ENCODE peak calls at places on chromosomes 12 and 14, in four cellular contexts. W, R, A and C are unnamed samples.

GRCh38 chr12:41701943-41702601 is 442.6 kb downstream of the GXYLT1 start:
- DNase-seq in W (no peak), R (no peak), A (no peak), C (no peak)

GRCh38 chr14:87894920-87895319 is 98.1 kb downstream of the GALC start:
- DNase-seq in W (no peak), R (no peak), A (no peak), C (no peak)

GRCh38 chr12:100151769-100152168 is 9.1 kb upstream of the BLTP3B start:
- DNase-seq in W (no peak), R (no peak), A (no peak), C (no peak)

GRCh38 chr14:104462651-104463630 is 116.6 kb upstream of the C14orf180 start:
- DNase-seq in W (no peak), R (peak), A (no peak), C (no peak)

GRCh38 chr12:88816201-88816600 is 235.9 kb upstream of the KITLG start:
- DNase-seq in W (no peak), R (no peak), A (no peak), C (no peak)

GRCh38 chr12:45730842-45731336 is 1.4 kb downstream of the ARID2 start:
- DNase-seq in W (no peak), R (peak), A (no peak), C (no peak)

GRCh38 chr12:124565071-124565491 is 2.3 kb downstream of the NCOR2 start:
- DNase-seq in W (no peak), R (no peak), A (peak), C (no peak)

GRCh38 chr14:41393512-41393911 is 213.2 kb upstream of the LRFN5 start:
- DNase-seq in W (no peak), R (no peak), A (no peak), C (no peak)

GRCh38 chr12:43009866-43010265 is 420.3 kb upstream of the PRICKLE1 start:
- DNase-seq in W (no peak), R (no peak), A (no peak), C (no peak)

GRCh38 chr12:51183816-51184215 is 10.9 kb upstream of the TFCP2 start:
- DNase-seq in W (no peak), R (no peak), A (peak), C (no peak)

GRCh38 chr12:82097877-82098276 is 260.3 kb downstream of the CCDC59 start:
- DNase-seq in W (no peak), R (no peak), A (no peak), C (no peak)

GRCh38 chr14:101509730-101510371 is 51.4 kb upstream of the DIO3 start:
- DNase-seq in W (no peak), R (no peak), A (peak), C (no peak)

GRCh38 chr14:23113346-23114119 is 5.5 kb downstream of the CEBPE start:
- DNase-seq in W (no peak), R (no peak), A (no peak), C (peak)

GRCh38 chr12:39618701-39619100 is 902 bp downstream of the ABCD2 start:
- DNase-seq in W (no peak), R (no peak), A (no peak), C (no peak)

GRCh38 chr14:85607571-85608219 is 77.8 kb downstream of the FLRT2 start:
- DNase-seq in W (no peak), R (no peak), A (no peak), C (peak)

GRCh38 chr14:94748667-94749347 is 21.1 kb downstream of the GSC start:
- DNase-seq in W (peak), R (peak), A (no peak), C (no peak)

GRCh38 chr12:5586201-5586600 is 154.3 kb downstream of the NTF3 start:
- DNase-seq in W (no peak), R (no peak), A (no peak), C (no peak)

GRCh38 chr12:49664167-49664566 is 40.8 kb downstream of the PRPF40B start:
- DNase-seq in W (no peak), R (no peak), A (no peak), C (no peak)

GRCh38 chr14:51455041-51455835 is 196.5 kb upstream of the FRMD6 start:
- DNase-seq in W (no peak), R (no peak), A (no peak), C (no peak)

GRCh38 chr14:97415907-97416306 is 618.7 kb downstream of the VRK1 start:
- DNase-seq in W (no peak), R (no peak), A (no peak), C (no peak)

GRCh38 chr14:29321646-29322045 is 555.1 kb downstream of the FOXG1 start:
- DNase-seq in W (no peak), R (no peak), A (no peak), C (no peak)

GRCh38 chr12:65019696-65020095 is 101.4 kb downstream of the WIF1 start:
- DNase-seq in W (no peak), R (no peak), A (no peak), C (no peak)

GRCh38 chr12:47247418-47247817 is 167.7 kb upstream of the AMIGO2 start:
- DNase-seq in W (no peak), R (no peak), A (no peak), C (no peak)

GRCh38 chr12:6215932-6216494 is 15.8 kb downstream of the CD9 start:
- DNase-seq in W (peak), R (no peak), A (peak), C (no peak)

GRCh38 chr12:54378791-54379400 is 5.6 kb downstream of the ZNF385A start:
- DNase-seq in W (peak), R (no peak), A (peak), C (no peak)

GRCh38 chr12:75908961-75909699 is 122.4 kb downstream of the PHLDA1 start:
- DNase-seq in W (no peak), R (no peak), A (peak), C (no peak)

GRCh38 chr12:19402743-19403400 is 36.4 kb upstream of the AEBP2 start:
- DNase-seq in W (no peak), R (no peak), A (no peak), C (no peak)

GRCh38 chr12:65355461-65355860 is 77.0 kb downstream of the MSRB3 start:
- DNase-seq in W (no peak), R (no peak), A (no peak), C (no peak)

GRCh38 chr12:11958216-11959091 is 112.3 kb upstream of the BCL2L14 start:
- DNase-seq in W (peak), R (peak), A (no peak), C (no peak)

GRCh38 chr14:90272523-90272922 is 16.2 kb downstream of the PSMC1 start:
- DNase-seq in W (no peak), R (no peak), A (no peak), C (no peak)

GRCh38 chr14:103232831-103233319 is 101.2 kb upstream of the EIF5 start:
- DNase-seq in W (no peak), R (no peak), A (no peak), C (no peak)

GRCh38 chr12:34218193-34219045 is 196.1 kb downstream of the ALG10 start:
- DNase-seq in W (peak), R (peak), A (no peak), C (no peak)